ENCODE peak calls at places on chromosomes 3 and 15, in eight cellular contexts. I is ELR; B is activated naive CD4-positive, alpha-beta T cell treated with anti-CD3 and anti-CD28 coated beads for 36 hours; E is nephron progenitor cell; Z is Daoy; U is activated CD4-positive, alpha-beta T cell treated with anti-CD3 and anti-CD28 coated beads, Interleukin-2, amount 10 ng/mL, durations not matched to agents 7 days and 5 days; A is PC-9; K is left ventricle myocardium inferior. W is an unnamed sample.

GRCh38 chr3:53357457-53357856 is 10.1 kb upstream of the DCP1A start:
- DNase-seq in K (no peak), Z (no peak), U (no peak), I (no peak), E (no peak), B (no peak), A (no peak), W (no peak)

GRCh38 chr3:156633335-156633734 is 41.1 kb upstream of the TIPARP start:
- DNase-seq in I (peak; percentile 45), B (no peak), K (peak; percentile 38), Z (no peak), U (no peak), E (no peak), A (no peak), W (no peak)

GRCh38 chr3:58013973-58014649 is 5.9 kb downstream of the FLNB start:
- DNase-seq in A (no peak), K (peak; percentile 38), B (no peak), I (peak; percentile 73), U (no peak), E (peak; percentile 64), Z (peak; percentile 69), W (peak; percentile 79)

GRCh38 chr3:109385442-109386318 is 48.3 kb upstream of the DPPA4 start:
- DNase-seq in I (no peak), E (no peak), B (no peak), U (no peak), A (no peak), Z (no peak), K (no peak), W (no peak)

GRCh38 chr3:81352867-81353266 is 408.6 kb downstream of the GBE1 start:
- DNase-seq in K (no peak), A (no peak), E (no peak), U (no peak), B (no peak), I (peak; percentile 50), Z (no peak), W (no peak)

GRCh38 chr3:66010348-66011097 is 28.2 kb downstream of the MAGI1 start:
- DNase-seq in A (peak; percentile 62), B (no peak), E (no peak), K (no peak), U (no peak), Z (no peak), I (no peak), W (no peak)

GRCh38 chr3:3739345-3740060 is 59.7 kb upstream of the LRRN1 start:
- DNase-seq in E (no peak), I (no peak), K (no peak), U (no peak), Z (no peak), B (no peak), A (no peak), W (no peak)

GRCh38 chr3:111936191-111936841 is 42.5 kb upstream of the ABHD10 start:
- DNase-seq in U (no peak), B (no peak), Z (peak; percentile 67), K (no peak), I (peak; percentile 86), E (no peak), A (peak; percentile 94), W (no peak)

GRCh38 chr3:170992854-170993253 is 33.7 kb downstream of the SLC2A2 start:
- DNase-seq in K (no peak), I (peak; percentile 45), B (no peak), U (no peak), A (no peak), Z (no peak), E (no peak), W (no peak)

GRCh38 chr3:136404056-136404455 is 153.9 kb downstream of the PCCB start:
- DNase-seq in A (no peak), B (no peak), U (no peak), Z (no peak), K (no peak), I (no peak), E (no peak), W (no peak)

GRCh38 chr3:157388051-157388450 is 48.6 kb upstream of the PTX3 start:
- DNase-seq in K (no peak), B (no peak), A (no peak), E (no peak), Z (no peak), U (no peak), I (peak; percentile 84), W (no peak)

GRCh38 chr3:42043116-42043796 is 47.9 kb upstream of the TRAK1 start:
- DNase-seq in I (peak; percentile 53), U (no peak), A (no peak), E (peak; percentile 69), K (peak; percentile 58), B (no peak), Z (peak; percentile 79), W (no peak)

GRCh38 chr15:74383695-74384565 is 16.5 kb upstream of the CYP11A1 start:
- DNase-seq in A (peak; percentile 81), Z (peak; percentile 88), I (peak; percentile 77), E (no peak), B (peak; percentile 86), K (no peak), U (peak; percentile 55), W (no peak)

GRCh38 chr15:71386448-71387236 is 271.4 kb downstream of the THSD4 start:
- DNase-seq in Z (peak; percentile 12), B (no peak), E (no peak), K (no peak), U (no peak), I (peak; percentile 17), A (no peak), W (no peak)

GRCh38 chr15:99082798-99083197 is 22.1 kb upstream of the SYNM start:
- DNase-seq in K (no peak), I (no peak), Z (no peak), U (no peak), A (no peak), E (no peak), B (no peak), W (no peak)

W was measured in sciatic nerve.